ENCODE peak calls at places on chromosomes 4 and X, in seven cellular contexts. S, Z, Q, R, H, F and W are unnamed samples.

GRCh38 chrX:9204560-9204959 is 170.6 kb upstream of the FAM9B start:
- DNase-seq in H (no peak), Q (no peak), S (no peak), R (no peak), Z (no peak), F (peak; percentile 78), W (no peak)

GRCh38 chr4:13218316-13218958 is 265.7 kb downstream of the RAB28 start:
- DNase-seq in R (no peak), S (no peak), Q (no peak), H (no peak), F (no peak), Z (no peak), W (no peak)

GRCh38 chr4:7322166-7322991 is 112.4 kb downstream of the PSAPL1 start:
- DNase-seq in F (no peak), Q (no peak), R (peak; percentile 49), S (no peak), Z (no peak), H (peak; percentile 3), W (no peak)

GRCh38 chr4:100641326-100641725 is 123.5 kb upstream of the EMCN start:
- DNase-seq in H (no peak), R (no peak), F (no peak), Z (no peak), Q (no peak), S (no peak), W (no peak)

GRCh38 chr4:170259631-170260153 is 169.9 kb upstream of the AADAT start:
- DNase-seq in Q (no peak), F (peak; percentile 92), S (peak; percentile 6), H (peak; percentile 18), Z (peak; percentile 92), R (no peak), W (peak; percentile 86)

GRCh38 chr4:183348706-183349659 is 26.8 kb upstream of the CLDN24 start:
- DNase-seq in R (no peak), S (peak; percentile 62), H (no peak), F (peak; percentile 60), Z (no peak), Q (no peak), W (peak; percentile 84)

GRCh38 chrX:107199491-107199890 is 6.7 kb downstream of the NUP62CL start:
- DNase-seq in S (no peak), H (no peak), Z (no peak), Q (no peak), F (peak; percentile 7), R (no peak), W (no peak)

GRCh38 chr4:47465008-47465407 is 1.5 kb upstream of the COMMD8 start:
- DNase-seq in S (no peak), Q (no peak), F (no peak), R (no peak), H (no peak), Z (no peak), W (no peak)

GRCh38 chr4:81426770-81427604 is 44.7 kb downstream of the RASGEF1B start:
- DNase-seq in R (no peak), S (no peak), Z (no peak), F (no peak), Q (no peak), H (no peak), W (no peak)

GRCh38 chr4:114782842-114783595 is 184.4 kb downstream of the UGT8 start:
- DNase-seq in H (no peak), Q (no peak), F (no peak), Z (no peak), R (no peak), S (no peak), W (peak; percentile 17)

GRCh38 chrX:142068365-142068764 is 136.7 kb downstream of the MAGEC2 start:
- DNase-seq in Z (no peak), Q (no peak), R (no peak), H (no peak), S (no peak), F (no peak), W (no peak)

GRCh38 chr4:186149872-186150271 is 41.5 kb upstream of the CYP4V2 start:
- DNase-seq in Q (no peak), H (peak; percentile 52), Z (peak; percentile 62), F (peak; percentile 39), R (peak; percentile 76), S (no peak), W (peak; percentile 12)

GRCh38 chrX:77900688-77901087 is 1.4 kb downstream of the COX7B start:
- DNase-seq in Z (no peak), F (no peak), H (no peak), S (no peak), Q (no peak), R (no peak), W (no peak)

GRCh38 chr4:159401791-159402380 is 299.0 kb downstream of the RAPGEF2 start:
- DNase-seq in R (no peak), Z (no peak), H (no peak), S (peak; percentile 67), Q (no peak), F (peak; percentile 75), W (peak; percentile 89)

GRCh38 chr4:52005610-52006273 is 14.4 kb downstream of the LRRC66 start:
- DNase-seq in H (no peak), R (no peak), Q (no peak), S (no peak), Z (no peak), F (no peak), W (no peak)

GRCh38 chrX:45591650-45592049 is 391.0 kb upstream of the DIPK2B start:
- DNase-seq in Q (no peak), S (no peak), Z (no peak), R (no peak), F (no peak), H (no peak), W (no peak)

GRCh38 chr4:99301376-99302164 is 10.8 kb upstream of the ADH1A start:
- DNase-seq in S (peak; percentile 6), F (no peak), Q (no peak), R (no peak), H (no peak), Z (no peak), W (peak; percentile 25)
- TF ChIP-seq CTCF in S (no peak), F (no peak), Q (no peak), R (no peak), H (no peak), Z (no peak), W (no peak)

DNA sequence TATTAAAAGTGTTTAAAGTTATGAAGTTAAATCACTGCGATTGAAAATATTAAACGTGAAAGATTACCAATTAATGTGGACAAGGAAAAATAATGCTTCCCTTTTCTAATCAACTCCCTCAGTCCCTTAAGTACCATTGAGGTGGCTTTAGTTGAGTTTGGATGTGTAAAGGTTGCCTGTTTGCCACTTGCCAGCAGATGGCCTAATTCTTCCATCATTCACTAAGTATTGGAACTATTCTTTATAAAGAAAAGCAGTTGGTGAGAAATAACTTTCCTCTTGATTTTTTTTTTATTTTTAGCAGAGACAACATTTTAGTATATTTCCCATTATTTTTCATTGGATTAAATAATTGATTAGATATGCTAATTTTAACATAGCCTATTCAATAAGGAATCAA is 295.9 kb upstream of the TACR3 start:
- DNase-seq in H (no peak), Z (no peak), F (peak; percentile 30), S (no peak), R (no peak), Q (no peak), W (peak; percentile 8)
- TF ChIP-seq CTCF in H (peak; percentile 47), Z (peak; percentile 25), F (peak; percentile 55), S (no peak), R (peak; percentile 24), Q (no peak), W (peak; percentile 31)

DNA sequence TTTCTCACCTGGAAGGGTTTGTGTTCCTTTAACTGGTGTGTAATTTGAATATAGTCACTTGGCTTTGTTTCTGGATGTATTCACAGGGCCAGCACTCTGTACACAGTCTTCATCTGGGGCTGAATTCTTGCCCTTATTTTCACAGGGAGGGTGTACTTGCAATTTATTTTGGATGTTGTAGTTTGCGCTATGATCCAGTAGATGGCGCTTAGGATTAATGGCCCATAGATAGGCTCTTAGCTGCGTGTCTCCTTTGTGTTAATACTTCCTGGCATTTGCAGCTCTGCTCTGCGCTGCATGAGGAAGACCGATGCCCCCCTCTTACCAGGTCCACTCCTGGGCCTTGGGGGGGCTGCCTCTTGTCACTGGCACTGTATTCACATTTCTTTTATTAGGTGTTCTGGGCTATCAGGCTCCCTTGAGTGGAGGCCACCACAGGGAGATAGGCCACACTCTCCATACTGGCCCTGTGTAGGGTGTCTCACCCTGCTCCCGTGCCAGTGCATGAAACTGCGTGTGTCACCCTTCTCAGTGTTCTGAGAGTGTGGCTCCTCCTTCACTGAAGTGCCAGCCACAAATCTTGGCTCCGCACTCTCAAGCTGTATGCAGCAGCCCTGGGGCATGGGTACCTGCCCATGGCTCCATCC is 562.2 kb downstream of the ZIC3 start:
- DNase-seq in Q (no peak), F (peak; percentile 75), H (no peak), Z (peak; percentile 19), S (no peak), R (no peak), W (peak; percentile 41)
- TF ChIP-seq CTCF in Q (peak; percentile 24), F (peak; percentile 72), H (peak; percentile 60), Z (peak; percentile 63), S (peak; percentile 41), R (peak; percentile 55), W (peak; percentile 65)

DNA sequence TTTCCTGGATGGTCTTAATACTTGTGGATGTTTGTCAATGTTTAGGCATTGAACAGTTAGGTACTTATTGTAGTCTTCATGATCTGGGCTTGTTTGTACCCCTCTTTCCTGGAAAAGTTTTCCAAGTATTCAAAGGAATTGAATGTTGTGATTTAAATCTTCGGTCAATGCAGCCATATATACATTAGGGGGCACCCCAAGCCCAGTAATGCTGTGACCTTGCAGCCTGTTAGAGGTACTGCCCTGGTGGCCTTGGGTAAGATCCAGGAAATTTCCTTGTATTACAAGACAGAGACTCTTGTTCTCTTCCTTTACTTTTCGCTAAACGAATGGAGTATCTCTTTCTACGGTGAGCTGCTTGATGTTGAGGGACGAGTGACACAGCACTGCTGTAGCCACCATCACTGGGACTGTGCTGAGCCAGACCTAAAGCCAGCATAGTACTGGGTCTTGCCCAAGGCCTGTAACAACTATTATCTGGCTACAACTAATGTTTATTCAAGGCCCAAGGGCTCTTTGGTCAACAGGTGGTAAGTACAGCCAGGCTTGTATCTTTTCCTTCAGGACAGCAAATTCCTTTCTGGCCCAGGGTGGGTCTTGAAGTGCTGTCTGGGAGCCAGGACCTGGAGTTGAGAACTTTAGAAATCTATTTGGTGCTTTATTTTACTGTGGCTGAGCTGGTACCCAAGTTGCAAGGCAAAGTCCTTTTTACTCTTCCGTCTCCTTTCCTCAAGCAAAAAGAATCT is 118.3 kb upstream of the ATOH1 start:
- DNase-seq in Z (peak; percentile 18), Q (no peak), H (no peak), F (peak; percentile 49), R (no peak), S (no peak), W (no peak)
- TF ChIP-seq CTCF in Z (peak; percentile 34), Q (no peak), H (no peak), F (peak; percentile 66), R (no peak), S (no peak), W (no peak)